ENCODE peak calls at places on chromosome 15, in eight cellular contexts. One of them, this sample, is unnamed.

GRCh38 chr15:31173790-31174450 is 72.4 kb upstream of the TRPM1 start:
- DNase-seq in psoas muscle: no peak
- DNase-seq in foreskin fibroblast: no peak
- DNase-seq in dorsolateral prefrontal cortex: no peak
- DNase-seq in epithelial cell of esophagus: no peak
- DNase-seq in brain microvascular endothelial cell: no peak
- DNase-seq in AG10803: no peak
- DNase-seq in tibial artery: no peak
- DNase-seq in this sample: no peak

GRCh38 chr15:67716171-67716570 is 109.1 kb upstream of the SKOR1 start:
- DNase-seq in epithelial cell of esophagus: no peak
- DNase-seq in dorsolateral prefrontal cortex: no peak
- DNase-seq in tibial artery: no peak
- DNase-seq in AG10803: no peak
- DNase-seq in psoas muscle: no peak
- DNase-seq in brain microvascular endothelial cell: no peak
- DNase-seq in foreskin fibroblast: no peak
- DNase-seq in this sample: no peak

GRCh38 chr15:61880079-61880478 is 180.2 kb downstream of the VPS13C start:
- DNase-seq in brain microvascular endothelial cell: no peak
- DNase-seq in AG10803: no peak
- DNase-seq in dorsolateral prefrontal cortex: no peak
- DNase-seq in epithelial cell of esophagus: no peak
- DNase-seq in psoas muscle: no peak
- DNase-seq in foreskin fibroblast: no peak
- DNase-seq in tibial artery: no peak
- DNase-seq in this sample: no peak

GRCh38 chr15:25846377-25846776 is 16.8 kb downstream of the ATP10A start:
- DNase-seq in brain microvascular endothelial cell: no peak
- DNase-seq in AG10803: no peak
- DNase-seq in epithelial cell of esophagus: no peak
- DNase-seq in tibial artery: no peak
- DNase-seq in dorsolateral prefrontal cortex: no peak
- DNase-seq in foreskin fibroblast: no peak
- DNase-seq in psoas muscle: no peak
- DNase-seq in this sample: no peak

GRCh38 chr15:69015591-69015990 is 1.1 kb downstream of the NOX5 start:
- DNase-seq in tibial artery: no peak
- DNase-seq in AG10803: no peak
- DNase-seq in foreskin fibroblast: no peak
- DNase-seq in psoas muscle: no peak
- DNase-seq in brain microvascular endothelial cell: no peak
- DNase-seq in epithelial cell of esophagus: no peak
- DNase-seq in dorsolateral prefrontal cortex: no peak
- DNase-seq in this sample: no peak

GRCh38 chr15:79513916-79514315 is 81.8 kb downstream of the MINAR1 start:
- DNase-seq in psoas muscle: no peak
- DNase-seq in tibial artery: no peak
- DNase-seq in dorsolateral prefrontal cortex: no peak
- DNase-seq in AG10803: no peak
- DNase-seq in brain microvascular endothelial cell: no peak
- DNase-seq in foreskin fibroblast: no peak
- DNase-seq in epithelial cell of esophagus: no peak
- DNase-seq in this sample: no peak

GRCh38 chr15:80512729-80513670 is 108.8 kb downstream of the ARNT2 start:
- DNase-seq in AG10803: peak
- DNase-seq in psoas muscle: no peak
- DNase-seq in dorsolateral prefrontal cortex: no peak
- DNase-seq in tibial artery: no peak
- DNase-seq in foreskin fibroblast: peak
- DNase-seq in brain microvascular endothelial cell: no peak
- DNase-seq in epithelial cell of esophagus: peak
- DNase-seq in this sample: peak

GRCh38 chr15:51089699-51090098 is 5.0 kb downstream of the TNFAIP8L3 start:
- DNase-seq in psoas muscle: no peak
- DNase-seq in epithelial cell of esophagus: peak
- DNase-seq in tibial artery: no peak
- DNase-seq in dorsolateral prefrontal cortex: no peak
- DNase-seq in brain microvascular endothelial cell: no peak
- DNase-seq in foreskin fibroblast: peak
- DNase-seq in AG10803: peak
- DNase-seq in this sample: no peak

GRCh38 chr15:76823903-76824302 is 81.2 kb downstream of the SCAPER start:
- DNase-seq in brain microvascular endothelial cell: no peak
- DNase-seq in AG10803: no peak
- DNase-seq in tibial artery: no peak
- DNase-seq in epithelial cell of esophagus: no peak
- DNase-seq in psoas muscle: no peak
- DNase-seq in dorsolateral prefrontal cortex: no peak
- DNase-seq in foreskin fibroblast: no peak
- DNase-seq in this sample: no peak

GRCh38 chr15:99857836-99858235 is 124.6 kb upstream of the LYSMD4 start:
- DNase-seq in epithelial cell of esophagus: peak
- DNase-seq in AG10803: no peak
- DNase-seq in brain microvascular endothelial cell: no peak
- DNase-seq in foreskin fibroblast: no peak
- DNase-seq in psoas muscle: no peak
- DNase-seq in tibial artery: no peak
- DNase-seq in dorsolateral prefrontal cortex: no peak
- DNase-seq in this sample: no peak

GRCh38 chr15:48645558-48646330 is at the start of gene FBN1:
- DNase-seq in epithelial cell of esophagus: peak
- DNase-seq in tibial artery: peak
- DNase-seq in foreskin fibroblast: peak
- DNase-seq in AG10803: peak
- DNase-seq in psoas muscle: peak
- DNase-seq in brain microvascular endothelial cell: peak
- DNase-seq in dorsolateral prefrontal cortex: peak
- DNase-seq in this sample: peak

GRCh38 chr15:25733856-25734679 is 129.1 kb downstream of the ATP10A start:
- DNase-seq in epithelial cell of esophagus: no peak
- DNase-seq in AG10803: no peak
- DNase-seq in foreskin fibroblast: no peak
- DNase-seq in brain microvascular endothelial cell: no peak
- DNase-seq in dorsolateral prefrontal cortex: no peak
- DNase-seq in tibial artery: no peak
- DNase-seq in psoas muscle: no peak
- DNase-seq in this sample: no peak

GRCh38 chr15:60583946-60584345 is 105.0 kb upstream of the ICE2 start:
- DNase-seq in foreskin fibroblast: no peak
- DNase-seq in tibial artery: no peak
- DNase-seq in psoas muscle: no peak
- DNase-seq in epithelial cell of esophagus: peak
- DNase-seq in brain microvascular endothelial cell: no peak
- DNase-seq in dorsolateral prefrontal cortex: no peak
- DNase-seq in AG10803: no peak
- DNase-seq in this sample: no peak
- TF ChIP-seq CTCF in foreskin fibroblast: no peak
- TF ChIP-seq CTCF in tibial artery: no peak
- TF ChIP-seq CTCF in psoas muscle: no peak
- TF ChIP-seq CTCF in epithelial cell of esophagus: no peak
- TF ChIP-seq CTCF in brain microvascular endothelial cell: no peak
- TF ChIP-seq CTCF in dorsolateral prefrontal cortex: no peak
- TF ChIP-seq CTCF in AG10803: no peak
- TF ChIP-seq CTCF in this sample: no peak

DNA sequence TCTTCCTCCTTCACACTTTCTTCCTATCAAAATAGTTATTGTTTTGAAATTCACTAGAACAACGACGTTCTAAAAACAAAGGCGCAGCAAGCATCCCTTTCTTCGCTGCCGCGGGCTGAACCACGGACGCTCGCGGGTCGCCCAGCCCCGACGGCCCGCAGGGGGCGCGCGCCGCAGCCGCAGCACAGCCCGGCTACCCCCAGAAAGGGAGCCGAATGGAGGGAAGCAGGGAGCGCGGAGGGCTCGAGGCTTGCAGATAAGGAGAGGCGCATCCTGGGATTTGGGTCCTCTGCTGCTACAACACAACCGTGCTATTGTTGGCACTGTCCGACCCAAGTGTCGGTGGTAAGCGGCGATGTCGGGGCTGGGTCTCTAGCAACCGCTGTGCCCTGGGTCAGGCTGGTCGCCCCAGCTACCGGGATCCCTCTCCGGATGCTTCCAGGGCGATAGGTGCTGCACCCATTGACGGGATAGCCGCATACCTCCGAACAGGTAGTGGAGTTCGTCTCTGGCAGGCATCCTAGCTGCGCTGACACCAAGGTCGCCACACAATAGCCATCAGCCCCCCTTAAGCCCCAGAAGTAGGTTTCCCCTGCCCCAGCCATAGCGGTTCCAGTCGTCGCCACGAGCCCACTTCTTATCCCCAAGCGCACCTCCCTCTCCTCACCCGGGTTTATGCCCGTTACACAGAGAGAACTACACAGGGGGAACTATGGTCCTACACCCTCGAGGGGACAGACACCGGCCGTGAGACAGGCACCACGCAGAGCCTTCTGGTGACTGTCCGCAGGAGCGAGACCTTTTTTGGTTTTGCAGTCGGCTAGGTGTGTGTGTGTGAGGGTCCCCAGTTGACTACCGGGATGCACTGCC is 6.0 kb downstream of the ONECUT1 start:
- DNase-seq in tibial artery: no peak
- DNase-seq in epithelial cell of esophagus: no peak
- DNase-seq in AG10803: no peak
- DNase-seq in psoas muscle: no peak
- DNase-seq in dorsolateral prefrontal cortex: no peak
- DNase-seq in brain microvascular endothelial cell: no peak
- DNase-seq in foreskin fibroblast: no peak
- DNase-seq in this sample: no peak
- H3K4me3 ChIP-seq in tibial artery: no peak
- H3K4me3 ChIP-seq in epithelial cell of esophagus: no peak
- H3K4me3 ChIP-seq in AG10803: no peak
- H3K4me3 ChIP-seq in psoas muscle: no peak
- H3K4me3 ChIP-seq in dorsolateral prefrontal cortex: no peak
- H3K4me3 ChIP-seq in brain microvascular endothelial cell: no peak
- H3K4me3 ChIP-seq in foreskin fibroblast: no peak
- H3K4me3 ChIP-seq in this sample: no peak

GRCh38 chr15:66401130-66402021 is 14.7 kb downstream of the MAP2K1 start:
- DNase-seq in brain microvascular endothelial cell: no peak
- DNase-seq in tibial artery: no peak
- DNase-seq in AG10803: no peak
- DNase-seq in psoas muscle: no peak
- DNase-seq in epithelial cell of esophagus: peak
- DNase-seq in dorsolateral prefrontal cortex: no peak
- DNase-seq in foreskin fibroblast: no peak
- DNase-seq in this sample: no peak
- TF ChIP-seq CTCF in brain microvascular endothelial cell: no peak
- TF ChIP-seq CTCF in tibial artery: no peak
- TF ChIP-seq CTCF in AG10803: peak
- TF ChIP-seq CTCF in psoas muscle: no peak
- TF ChIP-seq CTCF in epithelial cell of esophagus: no peak
- TF ChIP-seq CTCF in dorsolateral prefrontal cortex: no peak
- TF ChIP-seq CTCF in foreskin fibroblast: no peak
- TF ChIP-seq CTCF in this sample: peak

DNA sequence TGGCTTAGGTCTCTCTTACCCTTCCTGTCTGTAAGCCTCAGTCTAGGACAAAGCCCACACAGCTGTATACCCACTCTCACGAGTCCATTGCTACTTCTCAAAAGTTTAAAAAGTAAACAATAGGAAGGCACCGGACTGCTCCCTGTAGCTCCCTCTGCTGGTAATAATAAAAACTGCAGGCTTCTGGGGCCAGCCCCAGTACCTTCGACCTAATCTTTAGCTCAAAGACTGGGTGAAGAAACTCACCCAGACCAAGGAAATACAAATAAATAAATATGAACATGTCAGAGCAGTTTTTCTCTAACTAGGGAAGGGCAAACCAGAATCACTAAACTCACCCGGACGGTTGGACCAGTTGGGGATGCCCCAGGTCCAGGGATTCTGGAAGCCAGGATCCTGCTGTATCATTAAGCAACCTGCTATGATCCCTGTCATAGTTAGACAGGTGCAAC is 5.0 kb downstream of the FAM219B start:
- DNase-seq in psoas muscle: peak
- DNase-seq in epithelial cell of esophagus: peak
- DNase-seq in dorsolateral prefrontal cortex: no peak
- DNase-seq in brain microvascular endothelial cell: peak
- DNase-seq in AG10803: peak
- DNase-seq in tibial artery: peak
- DNase-seq in foreskin fibroblast: peak
- DNase-seq in this sample: peak
- H3K4me3 ChIP-seq in psoas muscle: no peak
- H3K4me3 ChIP-seq in epithelial cell of esophagus: no peak
- H3K4me3 ChIP-seq in dorsolateral prefrontal cortex: no peak
- H3K4me3 ChIP-seq in brain microvascular endothelial cell: no peak
- H3K4me3 ChIP-seq in AG10803: no peak
- H3K4me3 ChIP-seq in tibial artery: no peak
- H3K4me3 ChIP-seq in foreskin fibroblast: no peak
- H3K4me3 ChIP-seq in this sample: no peak

GRCh38 chr15:63041982-63042878 is at the start of gene TPM1:
- DNase-seq in brain microvascular endothelial cell: peak
- DNase-seq in psoas muscle: peak
- DNase-seq in epithelial cell of esophagus: peak
- DNase-seq in tibial artery: peak
- DNase-seq in foreskin fibroblast: peak
- DNase-seq in dorsolateral prefrontal cortex: no peak
- DNase-seq in AG10803: peak
- DNase-seq in this sample: peak
- TF ChIP-seq CTCF in brain microvascular endothelial cell: peak
- TF ChIP-seq CTCF in psoas muscle: no peak
- TF ChIP-seq CTCF in epithelial cell of esophagus: no peak
- TF ChIP-seq CTCF in tibial artery: peak
- TF ChIP-seq CTCF in foreskin fibroblast: no peak
- TF ChIP-seq CTCF in dorsolateral prefrontal cortex: no peak
- TF ChIP-seq CTCF in AG10803: peak
- TF ChIP-seq CTCF in this sample: peak

GRCh38 chr15:74222705-74223104 is 13.4 kb upstream of the CCDC33 start:
- DNase-seq in psoas muscle: no peak
- DNase-seq in foreskin fibroblast: no peak
- DNase-seq in brain microvascular endothelial cell: no peak
- DNase-seq in tibial artery: no peak
- DNase-seq in epithelial cell of esophagus: no peak
- DNase-seq in AG10803: no peak
- DNase-seq in dorsolateral prefrontal cortex: no peak
- DNase-seq in this sample: no peak

GRCh38 chr15:74221399-74222230 is 14.5 kb upstream of the CCDC33 start:
- DNase-seq in psoas muscle: no peak
- DNase-seq in AG10803: no peak
- DNase-seq in dorsolateral prefrontal cortex: no peak
- DNase-seq in tibial artery: no peak
- DNase-seq in foreskin fibroblast: no peak
- DNase-seq in brain microvascular endothelial cell: no peak
- DNase-seq in epithelial cell of esophagus: no peak
- DNase-seq in this sample: no peak

GRCh38 chr15:74220475-74221248 is 15.5 kb upstream of the CCDC33 start:
- DNase-seq in psoas muscle: no peak
- DNase-seq in brain microvascular endothelial cell: no peak
- DNase-seq in epithelial cell of esophagus: no peak
- DNase-seq in AG10803: no peak
- DNase-seq in tibial artery: no peak
- DNase-seq in dorsolateral prefrontal cortex: no peak
- DNase-seq in foreskin fibroblast: no peak
- DNase-seq in this sample: no peak

GRCh38 chr15:74225928-74226327 is 10.2 kb upstream of the CCDC33 start:
- DNase-seq in foreskin fibroblast: no peak
- DNase-seq in psoas muscle: no peak
- DNase-seq in brain microvascular endothelial cell: no peak
- DNase-seq in epithelial cell of esophagus: no peak
- DNase-seq in AG10803: no peak
- DNase-seq in dorsolateral prefrontal cortex: no peak
- DNase-seq in tibial artery: no peak
- DNase-seq in this sample: no peak

GRCh38 chr15:74222231-74222511 is 14.0 kb upstream of the CCDC33 start:
- DNase-seq in epithelial cell of esophagus: no peak
- DNase-seq in AG10803: no peak
- DNase-seq in dorsolateral prefrontal cortex: no peak
- DNase-seq in tibial artery: no peak
- DNase-seq in brain microvascular endothelial cell: no peak
- DNase-seq in psoas muscle: no peak
- DNase-seq in foreskin fibroblast: no peak
- DNase-seq in this sample: no peak
- H3K4me3 ChIP-seq in epithelial cell of esophagus: no peak
- H3K4me3 ChIP-seq in AG10803: no peak
- H3K4me3 ChIP-seq in dorsolateral prefrontal cortex: no peak
- H3K4me3 ChIP-seq in tibial artery: no peak
- H3K4me3 ChIP-seq in brain microvascular endothelial cell: no peak
- H3K4me3 ChIP-seq in psoas muscle: no peak
- H3K4me3 ChIP-seq in foreskin fibroblast: no peak
- H3K4me3 ChIP-seq in this sample: no peak